ENCODE peak calls at places on chromosomes 7 and 10, in four cellular contexts. D is K562, N is A549, P is HepG2. K is an unnamed sample.

GRCh38 chr7:70595741-70596574 is 536.0 kb upstream of the GALNT17 start:
- DNase-seq in D (no peak), N (no peak), P (no peak), K (no peak)

GRCh38 chr7:104160375-104160774 is 47.4 kb downstream of the ORC5 start:
- DNase-seq in D (peak), N (peak), P (no peak), K (peak)

GRCh38 chr7:30963842-30964241 is at the start of gene GHRHR:
- DNase-seq in D (no peak), N (no peak), P (no peak), K (no peak)

GRCh38 chr10:83952273-83952672 is 187.0 kb upstream of the GHITM start:
- DNase-seq in D (no peak), N (no peak), P (no peak), K (no peak)

GRCh38 chr7:85030893-85031292 is 156.0 kb downstream of the SEMA3D start:
- DNase-seq in D (peak), N (peak), P (peak), K (peak)

GRCh38 chr7:98679741-98680140 is 62.7 kb downstream of the NPTX2 start:
- DNase-seq in D (no peak), N (no peak), P (no peak), K (no peak)

GRCh38 chr10:6763417-6763816 is 183.3 kb upstream of the PRKCQ start:
- DNase-seq in D (no peak), N (no peak), P (no peak), K (no peak)

GRCh38 chr7:11831383-11831726 is 643 bp downstream of the THSD7A start:
- DNase-seq in D (no peak), N (no peak), P (no peak), K (no peak)

GRCh38 chr10:5964736-5965135 is 12.6 kb downstream of the IL15RA start:
- DNase-seq in D (no peak), N (no peak), P (no peak), K (no peak)

DNA sequence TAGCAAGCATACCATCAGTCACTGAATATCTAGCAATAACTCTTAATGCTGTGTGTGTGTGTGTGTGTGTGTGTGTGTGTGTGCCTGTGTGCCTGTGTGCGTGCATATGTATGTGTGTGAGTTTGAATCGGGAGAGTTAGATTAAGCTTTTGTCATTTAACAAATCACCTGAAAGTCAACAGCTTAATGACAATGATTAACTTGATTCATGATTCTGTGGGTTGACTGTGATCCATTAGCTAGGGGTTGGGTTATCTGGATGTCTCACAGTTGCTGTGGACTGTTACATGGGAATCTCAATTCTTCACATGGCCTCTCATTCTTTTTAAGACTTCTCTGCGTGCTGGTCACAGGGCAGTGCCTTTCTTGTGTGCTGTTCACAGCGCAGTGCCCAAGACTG is 639.0 kb upstream of the SORCS1 start:
- DNase-seq in D (no peak), N (no peak), P (no peak), K (no peak)
- TF ChIP-seq MAZ in D (no peak), N (no peak), P (no peak), K (no peak)

DNA sequence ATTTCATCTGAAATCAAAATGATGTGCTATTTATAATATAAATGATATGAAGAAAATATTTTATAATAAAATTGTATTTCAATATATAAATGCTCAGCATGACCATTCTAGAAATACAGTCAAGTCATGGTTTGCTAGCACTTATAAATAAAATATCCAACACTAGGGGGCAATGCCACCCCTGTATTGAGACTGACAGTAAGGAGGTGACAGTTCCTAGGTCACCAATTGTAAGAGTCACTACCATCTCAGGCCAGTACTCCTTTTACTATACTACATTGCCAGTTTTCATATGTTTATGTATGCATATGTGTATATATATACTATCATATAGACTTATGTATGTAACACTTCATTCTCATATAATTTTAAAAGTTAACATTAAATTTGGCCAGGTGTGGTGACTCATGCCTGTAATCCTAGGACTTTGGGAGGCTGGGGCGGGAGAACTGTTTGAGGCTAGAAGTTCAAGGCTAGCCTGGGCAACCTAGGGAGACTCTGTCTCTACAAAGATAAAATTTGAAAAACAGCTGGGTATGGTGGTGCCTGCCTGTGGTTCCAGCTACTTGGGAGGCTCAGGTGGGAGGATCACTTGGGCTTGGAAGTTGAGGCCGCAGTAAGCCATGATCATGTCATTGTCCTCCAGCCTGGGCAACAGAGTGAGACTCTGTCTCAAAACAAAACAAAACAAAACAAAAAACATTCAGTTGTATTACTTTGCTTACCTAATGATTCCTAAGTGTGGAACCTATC is 2.4 kb upstream of the CNOT4 start:
- DNase-seq in D (peak), N (peak), P (peak), K (peak)
- TF ChIP-seq USF2 in D (no peak), N (no peak), P (no peak), K (no peak)

DNA sequence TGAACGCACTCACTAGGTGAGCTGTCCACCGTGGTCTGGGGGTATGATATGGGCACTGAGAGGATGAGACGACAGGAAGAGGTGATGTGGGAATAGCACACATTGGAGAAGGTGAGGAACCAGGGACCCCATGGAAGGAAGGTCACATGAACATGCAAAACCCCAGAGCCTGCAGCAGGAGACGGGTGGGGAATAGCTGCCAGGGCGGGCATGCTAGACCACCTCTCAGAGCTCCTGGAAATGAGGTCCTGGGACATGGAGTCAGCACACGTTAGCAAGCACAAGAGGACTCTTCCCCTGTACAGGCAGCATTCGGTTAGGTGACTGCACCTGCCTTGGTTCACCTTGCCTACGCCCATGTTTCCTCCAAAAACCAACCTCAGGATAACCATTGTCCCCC is 8.1 kb downstream of the FAM131B start:
- DNase-seq in D (no peak), N (no peak), P (no peak), K (no peak)
- TF ChIP-seq MAZ in D (no peak), N (no peak), P (no peak), K (no peak)

GRCh38 chr7:27967639-27968038 is 213.0 kb downstream of the JAZF1 start:
- DNase-seq in D (no peak), N (no peak), P (no peak), K (no peak)
- TF ChIP-seq USF2 in D (no peak), N (no peak), P (no peak), K (no peak)

DNA sequence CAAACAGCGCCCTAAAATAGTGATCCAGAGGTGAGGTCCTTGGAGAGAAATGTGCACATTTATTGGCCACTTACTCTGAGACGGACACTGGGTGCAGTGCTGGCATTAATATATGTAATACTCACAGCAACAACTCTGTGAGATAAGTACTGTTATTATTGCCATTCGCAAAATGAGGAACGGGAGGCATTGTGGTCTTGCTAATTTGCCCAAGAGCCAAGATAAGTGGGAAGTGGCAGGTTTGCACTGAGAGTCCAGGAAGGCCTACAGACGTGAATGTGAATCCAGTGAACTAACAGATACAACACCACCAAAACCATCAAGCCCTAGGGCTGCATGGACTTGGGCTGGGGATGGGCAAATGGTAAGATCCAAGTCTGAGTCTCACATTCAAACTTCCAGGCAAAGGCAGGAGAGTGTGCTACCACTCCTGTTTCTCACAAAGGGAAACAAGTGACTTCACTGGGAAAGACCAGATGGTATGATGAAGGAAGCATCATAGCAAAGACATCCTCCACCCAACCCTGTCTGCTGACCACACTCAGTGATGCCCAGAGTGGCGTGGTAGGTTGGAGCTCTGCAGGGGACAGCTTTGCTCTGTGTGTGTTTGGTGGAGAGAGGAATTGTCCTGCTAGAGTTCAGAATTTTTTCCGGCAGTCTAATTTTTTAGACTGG is 19.2 kb downstream of the TMEM273 start:
- DNase-seq in D (no peak), N (no peak), P (no peak), K (peak)
- TF ChIP-seq MAZ in D (no peak), N (no peak), P (no peak), K (no peak)

DNA sequence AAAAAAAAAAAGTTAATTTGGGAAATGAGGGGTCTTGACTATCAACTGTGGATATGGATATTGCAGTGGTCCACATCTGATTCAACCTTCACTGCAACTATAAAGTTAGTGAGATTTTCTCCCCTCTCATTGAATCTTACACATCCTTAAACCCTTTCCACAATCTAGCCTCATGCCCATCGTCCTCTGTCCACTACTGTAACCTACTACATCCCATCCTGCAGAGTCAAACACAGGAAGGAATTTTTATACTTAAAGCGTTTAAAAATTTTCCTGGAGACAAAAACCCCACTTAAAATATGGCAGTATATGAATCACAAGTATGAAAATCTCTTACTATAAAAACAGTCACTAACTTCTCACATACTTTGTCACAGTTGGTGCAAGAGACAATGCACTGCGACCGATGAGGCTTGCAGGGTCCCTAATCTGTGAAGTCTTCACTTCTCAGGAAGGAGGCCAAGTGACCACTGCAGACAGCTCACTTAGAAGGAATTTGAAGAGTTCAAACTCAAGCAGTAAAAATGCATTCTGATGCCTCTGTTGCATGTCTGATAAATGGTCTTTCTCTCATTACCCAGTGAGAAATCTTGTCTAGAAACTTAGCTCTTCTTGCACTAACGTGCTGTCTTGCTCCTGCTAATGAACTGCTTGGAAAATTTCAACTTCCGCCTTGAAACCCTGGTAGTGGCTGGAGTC is 50.3 kb upstream of the ST8SIA6 start:
- DNase-seq in D (no peak), N (no peak), P (no peak), K (peak)
- TF ChIP-seq USF2 in D (no peak), N (no peak), P (no peak), K (no peak)

GRCh38 chr10:99364125-99364524 is 35.0 kb downstream of the CNNM1 start:
- DNase-seq in D (no peak), N (no peak), P (no peak), K (peak)

GRCh38 chr10:99358101-99358500 is 28.9 kb downstream of the CNNM1 start:
- DNase-seq in D (no peak), N (no peak), P (peak), K (no peak)

GRCh38 chr10:99365311-99365710 is 36.2 kb downstream of the CNNM1 start:
- DNase-seq in D (no peak), N (no peak), P (no peak), K (no peak)

GRCh38 chr10:99357691-99358090 is 28.5 kb downstream of the CNNM1 start:
- DNase-seq in D (no peak), N (no peak), P (no peak), K (no peak)

DNA sequence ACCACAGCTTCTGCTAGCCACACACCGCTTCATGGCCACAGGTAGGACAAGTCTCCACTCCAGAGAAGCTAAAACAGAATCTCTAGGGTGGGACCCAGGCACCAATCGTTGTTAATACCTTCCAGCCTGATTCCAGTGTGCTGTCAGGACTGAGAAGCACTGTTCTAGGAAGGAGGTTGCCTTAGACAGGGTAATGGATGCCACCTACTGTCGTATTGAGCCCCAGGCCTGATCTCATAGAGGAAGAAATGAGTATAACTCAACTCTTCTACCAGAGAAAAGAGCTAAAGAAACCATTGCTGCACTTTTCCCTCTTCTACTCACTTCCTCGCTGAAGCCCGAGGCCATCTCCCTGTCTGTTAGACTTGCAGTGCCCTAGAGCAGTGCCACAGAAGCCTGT is 31.8 kb downstream of the CNNM1 start:
- DNase-seq in D (no peak), N (peak), P (no peak), K (no peak)
- TF ChIP-seq MAZ in D (no peak), N (no peak), P (no peak), K (no peak)

GRCh38 chr10:43037440-43037839 is 39.4 kb upstream of the RET start:
- DNase-seq in D (no peak), N (no peak), P (no peak), K (no peak)
- TF ChIP-seq USF2 in D (no peak), N (no peak), P (no peak), K (no peak)

GRCh38 chr7:134710854-134711624 is 64.4 kb downstream of the BPGM start:
- DNase-seq in D (no peak), N (no peak), P (no peak), K (peak)
- TF ChIP-seq MAZ in D (no peak), N (no peak), P (no peak), K (no peak)

DNA sequence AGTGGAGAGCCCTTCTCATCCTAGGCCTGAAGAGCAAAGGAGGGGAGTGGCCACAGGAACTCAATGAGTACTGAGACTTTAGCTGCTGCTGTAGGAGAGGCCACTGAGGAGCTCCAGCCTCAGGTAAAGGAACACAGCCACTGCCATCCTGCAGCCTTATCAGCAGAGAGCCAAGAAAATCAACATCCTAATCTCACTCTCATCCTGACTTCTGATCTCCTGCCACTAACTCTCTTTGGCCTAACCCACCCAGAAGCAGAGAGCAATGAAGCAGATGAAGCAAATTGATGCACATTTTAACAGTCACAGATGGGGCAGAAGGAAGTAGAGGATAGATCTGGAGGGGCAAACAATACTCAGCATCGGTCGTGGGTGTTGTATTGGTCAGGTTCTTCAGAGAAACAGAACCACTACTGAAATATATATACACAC is 297.7 kb downstream of the MTERF1 start:
- DNase-seq in D (peak), N (no peak), P (no peak), K (no peak)
- TF ChIP-seq USF2 in D (no peak), N (no peak), P (no peak), K (no peak)

K was measured in IMR-90.